ENCODE peak calls at places on chromosomes 2 and 18, in seven cellular contexts. Z, X, M, L, P, J and D are unnamed samples.

GRCh38 chr18:57581301-57581934 is 5.1 kb downstream of the FECH start:
- DNase-seq in M (no peak), J (no peak), L (no peak), X (no peak), P (no peak), Z (no peak), D (no peak)

GRCh38 chr2:84285056-84285747 is 173.9 kb downstream of the SUCLG1 start:
- DNase-seq in P (no peak), M (no peak), L (no peak), Z (no peak), J (no peak), X (no peak), D (no peak)

GRCh38 chr2:199348871-199349270 is 108.9 kb downstream of the SATB2 start:
- DNase-seq in Z (no peak), J (no peak), X (no peak), L (no peak), M (no peak), P (no peak), D (no peak)

GRCh38 chr2:24830351-24830750 is 37.1 kb downstream of the CENPO start:
- DNase-seq in X (no peak), J (no peak), M (no peak), P (peak), Z (no peak), L (no peak), D (peak)

GRCh38 chr2:212398316-212398715 is 140.3 kb downstream of the ERBB4 start:
- DNase-seq in M (no peak), L (no peak), P (no peak), J (no peak), X (no peak), Z (no peak), D (no peak)

GRCh38 chr2:6471419-6471818 is 394.3 kb downstream of the CMPK2 start:
- DNase-seq in Z (no peak), P (no peak), J (peak), X (no peak), M (no peak), L (no peak), D (no peak)

GRCh38 chr2:152473151-152473857 is 138.3 kb downstream of the FMNL2 start:
- DNase-seq in J (no peak), P (no peak), X (no peak), L (no peak), M (no peak), Z (no peak), D (no peak)

GRCh38 chr2:69517410-69517809 is 80.2 kb upstream of the NFU1 start:
- DNase-seq in J (no peak), Z (no peak), X (no peak), M (no peak), L (no peak), P (peak), D (no peak)

GRCh38 chr2:172726172-172726735 is 9.4 kb upstream of the RAPGEF4 start:
- DNase-seq in P (peak), Z (no peak), L (no peak), J (peak), X (no peak), M (peak), D (no peak)

GRCh38 chr2:23669413-23670244 is 257.3 kb downstream of the ATAD2B start:
- DNase-seq in L (no peak), Z (peak), M (peak), P (peak), X (peak), J (peak), D (no peak)

GRCh38 chr2:217804338-217804737 is 198.5 kb downstream of the TNS1 start:
- DNase-seq in M (no peak), J (no peak), L (no peak), X (no peak), P (no peak), Z (no peak), D (peak)

GRCh38 chr2:241895732-241896641 is 26.5 kb downstream of the RTP5 start:
- DNase-seq in X (peak), P (peak), M (no peak), J (peak), Z (peak), L (no peak), D (peak)

GRCh38 chr2:57373530-57373929 is 673.1 kb upstream of the VRK2 start:
- DNase-seq in M (peak), P (peak), L (peak), Z (no peak), J (no peak), X (no peak), D (no peak)

GRCh38 chr2:10765914-10766313 is 44.5 kb downstream of the ATP6V1C2 start:
- DNase-seq in P (no peak), L (no peak), Z (no peak), X (no peak), J (no peak), M (no peak), D (no peak)

GRCh38 chr2:66581461-66582363 is 146.8 kb downstream of the MEIS1 start:
- DNase-seq in Z (peak), M (no peak), P (peak), L (no peak), J (no peak), X (no peak), D (peak)

GRCh38 chr18:63253428-63254372 is 65.9 kb downstream of the BCL2 start:
- DNase-seq in P (peak), Z (no peak), J (no peak), X (no peak), M (no peak), L (no peak), D (no peak)

GRCh38 chr2:233204286-233204936 is 47.1 kb upstream of the ATG16L1 start:
- DNase-seq in M (no peak), L (no peak), X (no peak), Z (no peak), P (no peak), J (no peak), D (peak)

GRCh38 chr2:38702413-38702812 is 36.5 kb downstream of the GALM start:
- DNase-seq in P (peak), Z (no peak), X (no peak), J (no peak), M (peak), L (peak), D (no peak)

GRCh38 chr2:9440058-9440727 is 16.7 kb downstream of the CPSF3 start:
- DNase-seq in P (peak), L (no peak), J (no peak), Z (no peak), X (no peak), M (peak), D (no peak)

GRCh38 chr18:40012931-40013609 is 1942.0 kb upstream of the PIK3C3 start:
- DNase-seq in J (no peak), L (no peak), Z (no peak), M (peak), X (no peak), P (no peak), D (no peak)

GRCh38 chr2:241817126-241817820 is 8.3 kb downstream of the NEU4 start:
- DNase-seq in L (no peak), J (no peak), P (no peak), Z (no peak), M (no peak), X (no peak), D (peak)

GRCh38 chr18:59743561-59743960 is 46.3 kb upstream of the CCBE1 start:
- DNase-seq in P (peak), J (no peak), Z (no peak), L (no peak), X (no peak), M (no peak), D (no peak)

GRCh38 chr18:8726281-8726680 is 20.9 kb downstream of the MTCL1 start:
- DNase-seq in J (no peak), L (no peak), X (no peak), P (no peak), Z (no peak), M (no peak), D (no peak)

GRCh38 chr2:197137826-197138480 is 172.6 kb downstream of the ANKRD44 start:
- DNase-seq in M (no peak), L (no peak), J (no peak), P (no peak), Z (no peak), X (no peak), D (no peak)

GRCh38 chr2:191302459-191303155 is 57.4 kb downstream of the MYO1B start:
- DNase-seq in Z (no peak), L (no peak), J (peak), P (no peak), M (no peak), X (no peak), D (peak)

GRCh38 chr2:46145017-46145416 is 152.2 kb upstream of the EPAS1 start:
- DNase-seq in L (no peak), P (no peak), M (no peak), X (no peak), Z (no peak), J (no peak), D (no peak)

GRCh38 chr2:182422864-182423263 is 4.0 kb downstream of the PDE1A start:
- DNase-seq in X (no peak), M (no peak), J (peak), L (no peak), Z (no peak), P (no peak), D (no peak)

GRCh38 chr2:182426082-182426914 is 538 bp downstream of the PDE1A start:
- DNase-seq in X (no peak), L (no peak), Z (no peak), M (no peak), P (peak), J (no peak), D (no peak)

GRCh38 chr2:182432051-182432450 is 5.2 kb upstream of the PDE1A start:
- DNase-seq in X (no peak), P (peak), J (no peak), Z (no peak), M (no peak), L (no peak), D (no peak)

DNA sequence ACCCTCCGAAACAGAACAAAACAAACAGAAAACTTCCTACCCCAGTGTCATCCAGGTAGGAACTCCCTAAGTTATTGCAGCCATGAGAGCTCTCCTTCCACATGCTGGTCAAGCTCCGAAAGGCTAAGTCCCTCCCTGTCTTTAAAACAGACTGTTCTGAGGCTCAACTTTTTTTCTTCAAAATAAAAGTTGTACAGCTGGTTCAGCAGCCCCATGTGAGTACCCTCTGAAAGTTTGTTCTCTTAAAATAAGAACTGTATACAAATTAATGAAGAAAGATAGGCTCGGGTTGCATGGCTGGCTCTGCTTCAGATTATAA is at the start of gene PDE1A:
- DNase-seq in L (no peak), P (peak), J (peak), M (no peak), Z (no peak), X (no peak), D (no peak)
- H3K4me3 ChIP-seq in L (no peak), P (peak), J (peak), M (no peak), Z (no peak), X (peak), D (no peak)

GRCh38 chr18:69222089-69222488 is 178.6 kb upstream of the DOK6 start:
- DNase-seq in Z (no peak), P (no peak), J (no peak), L (no peak), M (no peak), X (no peak), D (no peak)

GRCh38 chr18:69216390-69216789 is 184.3 kb upstream of the DOK6 start:
- DNase-seq in J (no peak), X (no peak), M (no peak), L (no peak), P (no peak), Z (no peak), D (no peak)

GRCh38 chr18:69215151-69215550 is 185.5 kb upstream of the DOK6 start:
- DNase-seq in Z (no peak), P (no peak), L (no peak), X (no peak), M (no peak), J (no peak), D (no peak)

GRCh38 chr18:69220529-69220928 is 180.2 kb upstream of the DOK6 start:
- DNase-seq in P (no peak), M (no peak), X (no peak), J (no peak), L (no peak), Z (no peak), D (no peak)

DNA sequence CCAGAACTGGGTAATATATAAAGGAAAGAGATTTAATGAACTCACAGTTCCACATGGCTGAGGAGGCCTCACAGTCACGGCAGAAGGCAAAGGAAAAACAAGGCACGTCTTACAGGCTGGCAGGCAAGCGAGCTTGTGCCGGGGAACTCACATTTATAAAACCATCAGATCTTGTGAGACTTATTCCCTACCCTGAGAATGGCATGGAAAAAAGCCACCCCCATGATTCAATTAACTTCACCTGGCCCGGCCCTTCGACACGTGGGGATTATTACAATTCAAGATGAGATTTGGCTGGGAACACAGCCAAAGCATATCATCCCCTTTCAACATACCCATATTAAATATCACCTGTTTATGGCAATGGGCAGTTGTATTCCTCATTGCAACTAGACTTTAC is 183.4 kb upstream of the DOK6 start:
- DNase-seq in X (no peak), M (no peak), J (no peak), P (no peak), L (no peak), Z (no peak), D (no peak)
- H3K4me3 ChIP-seq in X (no peak), M (no peak), J (no peak), P (no peak), L (no peak), Z (no peak), D (no peak)

GRCh38 chr18:5894613-5895299 is 566 bp downstream of the TMEM200C start:
- DNase-seq in M (no peak), L (no peak), J (peak), X (no peak), P (no peak), Z (peak), D (peak)

GRCh38 chr18:5895300-5895885 is at the start of gene TMEM200C:
- DNase-seq in X (no peak), M (no peak), Z (peak), L (no peak), J (no peak), P (no peak), D (peak)

GRCh38 chr18:5892772-5893431 is 2.4 kb downstream of the TMEM200C start:
- DNase-seq in J (no peak), P (no peak), Z (no peak), X (no peak), L (no peak), M (no peak), D (no peak)

GRCh38 chr18:5895886-5896740 is 791 bp upstream of the TMEM200C start:
- DNase-seq in X (no peak), P (no peak), M (no peak), Z (peak), L (no peak), J (peak), D (peak)

DNA sequence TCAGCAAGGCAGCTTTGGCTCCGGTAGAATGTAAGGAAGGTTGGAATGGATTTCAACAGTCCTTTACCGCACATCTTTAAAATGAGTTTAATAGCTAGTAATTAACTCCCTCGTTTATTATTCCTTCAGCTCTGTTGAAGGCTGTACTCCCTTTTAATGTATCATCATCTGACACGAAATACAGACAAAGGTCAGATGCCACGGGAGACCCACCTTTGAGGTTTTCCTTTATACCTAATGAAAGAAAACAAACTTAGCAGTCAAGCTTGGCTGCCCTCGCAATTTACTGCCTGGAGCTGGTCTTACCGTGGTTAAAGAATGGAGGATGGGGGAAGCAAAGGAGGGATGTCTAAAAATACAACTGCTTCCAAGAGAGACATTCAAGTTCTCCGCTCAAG is 1.1 kb downstream of the TMEM200C start:
- DNase-seq in M (no peak), X (no peak), Z (no peak), P (no peak), L (no peak), J (no peak), D (no peak)
- H3K4me3 ChIP-seq in M (peak), X (peak), Z (no peak), P (peak), L (peak), J (no peak), D (peak)

DNA sequence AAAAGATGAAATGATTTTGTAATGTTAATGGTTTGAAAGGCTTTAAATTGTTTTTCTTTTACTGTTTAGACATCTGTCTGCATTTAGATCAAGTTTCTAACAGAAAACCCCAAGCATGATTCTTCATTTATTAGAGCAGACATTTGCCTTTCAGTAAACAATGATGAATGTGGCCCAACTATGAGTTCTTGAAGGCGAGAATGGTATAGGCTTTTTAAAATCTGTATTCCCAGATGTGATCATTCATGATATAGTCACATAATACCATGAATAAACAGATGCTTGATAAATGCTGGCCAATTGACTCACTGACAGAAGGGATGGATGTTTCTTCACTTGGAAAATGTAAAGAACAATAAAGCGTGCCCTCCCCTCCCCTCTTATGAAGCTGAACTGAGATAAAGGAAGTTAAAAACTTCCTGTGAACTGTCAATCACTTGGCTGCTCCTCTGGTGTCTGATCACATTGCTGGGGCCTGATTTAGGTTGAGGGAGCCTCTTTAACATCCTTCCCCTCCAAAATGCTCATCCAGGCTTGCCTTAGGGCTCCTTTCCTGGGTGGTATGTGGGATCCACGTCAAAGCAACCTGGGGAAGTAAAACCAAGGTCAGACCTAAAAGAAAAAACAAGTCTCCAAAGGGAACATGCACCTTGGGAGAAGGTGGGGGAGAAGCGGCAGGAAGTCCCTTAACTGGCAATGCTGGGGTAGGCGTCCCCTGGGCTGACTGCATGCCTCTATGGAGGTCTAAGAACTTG is 3.3 kb downstream of the CAPN14 start:
- DNase-seq in X (no peak), M (no peak), L (no peak), P (no peak), Z (no peak), J (no peak), D (no peak)
- H3K4me3 ChIP-seq in X (no peak), M (no peak), L (no peak), P (no peak), Z (no peak), J (no peak), D (no peak)

GRCh38 chr2:219057709-219058540 is 2.8 kb downstream of the IHH start:
- DNase-seq in J (peak), P (peak), Z (peak), M (no peak), L (no peak), X (peak), D (peak)

GRCh38 chr2:219059375-219059724 is 1.4 kb downstream of the IHH start:
- DNase-seq in X (no peak), J (no peak), P (no peak), M (no peak), L (no peak), Z (no peak), D (no peak)

GRCh38 chr2:219059725-219060682 is 717 bp downstream of the IHH start:
- DNase-seq in Z (peak), X (no peak), J (no peak), M (no peak), L (no peak), P (no peak), D (peak)

GRCh38 chr2:219056896-219057708 is 3.6 kb downstream of the IHH start:
- DNase-seq in P (no peak), Z (no peak), L (no peak), J (no peak), X (no peak), M (no peak), D (peak)

DNA sequence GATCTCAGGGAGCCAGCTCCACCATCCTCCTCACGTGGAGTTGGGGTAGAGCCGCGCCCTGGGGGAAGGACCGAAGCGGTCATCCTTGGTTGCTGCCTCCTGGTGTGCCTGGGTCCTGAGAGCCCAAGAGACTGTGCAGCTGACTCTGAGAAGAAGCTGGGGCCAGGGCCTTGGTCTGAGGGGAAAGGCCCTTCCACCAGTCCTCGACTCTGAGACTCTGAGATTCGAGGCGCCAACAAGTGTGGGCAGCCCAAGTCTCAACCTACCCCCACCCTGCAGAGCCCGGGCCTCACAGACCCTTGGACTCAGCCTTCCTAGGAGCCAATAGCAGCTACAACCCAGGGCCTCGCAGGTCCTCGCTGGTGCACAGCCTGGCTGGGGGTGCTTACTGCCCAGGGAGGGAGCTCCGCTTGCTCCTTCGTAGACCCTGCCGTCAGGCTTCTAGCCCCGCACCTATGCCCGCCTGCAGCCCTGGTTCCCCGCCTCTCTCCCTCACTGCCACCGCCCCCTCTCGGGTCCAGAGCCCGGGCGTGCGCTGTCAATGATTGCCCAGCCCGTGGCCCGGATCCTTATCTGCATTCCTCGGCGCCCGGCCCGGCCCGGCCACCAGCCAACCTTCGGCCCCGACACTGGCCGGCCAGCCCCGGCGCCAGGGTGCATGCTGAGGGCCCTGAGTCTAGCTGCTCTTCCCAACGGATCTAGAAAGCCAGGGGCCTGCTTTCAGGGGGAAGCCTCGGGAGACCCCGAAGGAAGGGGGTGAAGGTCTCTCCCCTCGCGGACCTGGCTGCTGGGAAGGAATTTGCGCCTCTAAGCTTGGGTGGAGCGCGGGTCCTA is 2.0 kb downstream of the IHH start:
- DNase-seq in J (peak), X (no peak), Z (peak), L (no peak), M (no peak), P (peak), D (peak)
- H3K4me3 ChIP-seq in J (no peak), X (peak), Z (no peak), L (no peak), M (no peak), P (no peak), D (no peak)

GRCh38 chr2:37143986-37144385 is 12.8 kb downstream of the EIF2AK2 start:
- DNase-seq in P (no peak), Z (no peak), L (no peak), J (no peak), M (no peak), X (no peak), D (no peak)
- H3K4me3 ChIP-seq in P (no peak), Z (no peak), L (no peak), J (no peak), M (no peak), X (no peak), D (no peak)